ENCODE peak calls at places on chromosome 15, in eight cellular contexts. H is gastrocnemius medialis; G is NCI-H1105; R is left ventricle myocardium superior; U is aorta; I is AG08395; J is NCI-H774; E is stimulated activated CD4-positive, alpha-beta T cell treated with anti-CD3 and anti-CD28 coated beads, TNF-alpha, amount 100 ng/mL, for 4 hours. C is an unnamed sample.

GRCh38 chr15:39887832-39888231 is 32.2 kb downstream of the GPR176 start:
- DNase-seq in H (no peak), R (no peak), I (peak), E (no peak), U (no peak), G (no peak), J (no peak), C (no peak)

GRCh38 chr15:55527150-55527549 is 19.1 kb upstream of the DNAAF4 start:
- DNase-seq in R (no peak), H (no peak), E (no peak), G (no peak), I (no peak), U (no peak), J (no peak), C (no peak)

GRCh38 chr15:57405133-57405532 is 28.8 kb downstream of the CGNL1 start:
- DNase-seq in J (no peak), U (no peak), G (no peak), R (no peak), H (no peak), I (no peak), E (no peak), C (no peak)

GRCh38 chr15:66138882-66139281 is 114.7 kb downstream of the MEGF11 start:
- DNase-seq in U (no peak), H (no peak), J (no peak), I (no peak), R (no peak), E (no peak), G (no peak), C (no peak)

GRCh38 chr15:70093070-70093469 is 4.6 kb downstream of the TLE3 start:
- DNase-seq in H (no peak), J (no peak), R (no peak), I (no peak), G (no peak), U (no peak), E (no peak), C (no peak)

GRCh38 chr15:52183562-52184173 is 7.5 kb downstream of the GNB5 start:
- DNase-seq in I (peak), H (no peak), U (no peak), R (no peak), J (no peak), G (no peak), E (no peak), C (no peak)

GRCh38 chr15:69604050-69604378 is 151.4 kb downstream of the RPLP1 start:
- DNase-seq in I (no peak), H (no peak), R (no peak), U (no peak), E (no peak), G (peak), J (peak), C (no peak)

GRCh38 chr15:91710072-91710471 is 143.4 kb upstream of the SLCO3A1 start:
- DNase-seq in G (no peak), H (no peak), E (no peak), J (no peak), R (no peak), I (no peak), U (no peak), C (no peak)

GRCh38 chr15:70426065-70426821 is 328.5 kb upstream of the TLE3 start:
- DNase-seq in H (no peak), G (no peak), R (no peak), J (no peak), I (peak), U (no peak), E (no peak), C (no peak)

C was measured in activated T-helper 9 cell treated with anti-CD3 and anti-CD28 coated beads, Interleukin-2, amount 50 U/mL, for 16 hours.